ENCODE peak calls at places on chromosomes 2 and 18, in ten cellular contexts. Z, P, W, H, X, R, K, I, O and N are unnamed samples.
A peak's percentile ranks its signal among the peaks of the same experiment; 100 is the strongest.

GRCh38 chr2:194079989-194080388 is 1577.0 kb upstream of the SLC39A10 start:
- DNase-seq in Z (no peak), P (no peak), W (no peak), H (no peak), X (no peak), R (no peak), K (no peak), I (no peak), O (no peak), N (no peak)

GRCh38 chr2:62525549-62525948 is 19.6 kb upstream of the TMEM17 start:
- DNase-seq in Z (no peak), P (no peak), W (no peak), H (no peak), X (no peak), R (no peak), K (no peak), I (no peak), O (no peak), N (no peak)

GRCh38 chr18:25229858-25230257 is 122.1 kb downstream of the ZNF521 start:
- DNase-seq in Z (no peak), P (no peak), W (no peak), H (no peak), X (no peak), R (no peak), K (no peak), I (no peak), O (no peak), N (no peak)

GRCh38 chr18:55582325-55582724 is 5.7 kb downstream of the TCF4 start:
- DNase-seq in Z (no peak), P (no peak), W (no peak), H (no peak), X (no peak), R (no peak), K (no peak), I (no peak), O (no peak), N (no peak)

GRCh38 chr18:58407263-58407648 is 221.6 kb downstream of the ALPK2 start:
- DNase-seq in Z (no peak), P (no peak), W (no peak), H (no peak), X (no peak), R (no peak), K (no peak), I (no peak), O (no peak), N (no peak)

GRCh38 chr2:234536218-234536989 is 39.5 kb upstream of the ARL4C start:
- DNase-seq in Z (no peak), P (no peak), W (no peak), H (no peak), X (no peak), R (no peak), K (no peak), I (no peak), O (no peak), N (no peak)

GRCh38 chr2:218984239-218985020 is 554 bp downstream of the FEV start:
- DNase-seq in Z (no peak), P (no peak), W (no peak), H (no peak), X (no peak), R (no peak), K (peak; percentile 74), I (no peak), O (no peak), N (no peak)

GRCh38 chr2:219628986-219629901 is 1.8 kb downstream of the SLC4A3 start:
- DNase-seq in Z (no peak), P (no peak), W (no peak), H (no peak), X (no peak), R (no peak), K (peak; percentile 54), I (no peak), O (no peak), N (no peak)

GRCh38 chr2:128076461-128077106 is 14.4 kb upstream of the UGGT1 start:
- DNase-seq in Z (no peak), P (no peak), W (no peak), H (no peak), X (no peak), R (no peak), K (no peak), I (no peak), O (no peak), N (no peak)